ENCODE peak calls at places on chromosomes 2 and 18, in nine cellular contexts. Z is CD8-positive, alpha-beta T cell; S is dorsolateral prefrontal cortex; U is tibial artery; L is glutamatergic neuron; K is OCI-LY7; B is cardiac fibroblast; C is astrocyte of the spinal cord; N is AG10803. W is an unnamed sample.

GRCh38 chr2:3349211-3349693 is 28.4 kb downstream of the EIPR1 start:
- DNase-seq in S (peak), K (no peak), C (peak), U (no peak), L (peak), B (peak), Z (no peak), N (peak), W (no peak)

GRCh38 chr2:71510196-71510807 is 56.9 kb downstream of the DYSF start:
- DNase-seq in N (peak), S (peak), U (peak), K (peak), B (peak), Z (peak), L (peak), C (peak), W (peak)

GRCh38 chr18:46069524-46069923 is 2.5 kb downstream of the PSTPIP2 start:
- DNase-seq in N (no peak), K (no peak), Z (no peak), L (no peak), B (no peak), C (no peak), U (no peak), S (no peak), W (no peak)

GRCh38 chr18:28163201-28163778 is 13.6 kb downstream of the CDH2 start:
- DNase-seq in Z (no peak), K (no peak), S (no peak), C (peak), B (peak), U (no peak), L (no peak), N (peak), W (no peak)

GRCh38 chr2:170929686-170930050 is 615 bp downstream of the GORASP2 start:
- DNase-seq in C (peak), N (peak), U (peak), S (no peak), L (peak), B (peak), Z (peak), K (peak), W (no peak)

GRCh38 chr2:160269803-160270570 is 69.9 kb upstream of the ITGB6 start:
- DNase-seq in L (peak), B (peak), N (peak), C (peak), K (no peak), Z (peak), U (peak), S (peak), W (peak)

GRCh38 chr2:5690718-5691658 is 1.2 kb upstream of the SOX11 start:
- DNase-seq in S (no peak), Z (no peak), L (peak), B (peak), C (peak), K (no peak), U (no peak), N (no peak), W (no peak)

GRCh38 chr2:127637725-127638252 is 8.2 kb upstream of the GPR17 start:
- DNase-seq in Z (no peak), S (no peak), N (peak), B (peak), C (peak), L (peak), K (no peak), U (no peak), W (no peak)

GRCh38 chr18:44793685-44794084 is 113.0 kb downstream of the SETBP1 start:
- DNase-seq in S (no peak), Z (no peak), L (no peak), B (no peak), C (no peak), N (no peak), K (no peak), U (no peak), W (no peak)

GRCh38 chr2:214322662-214323061 is 88.2 kb upstream of the VWC2L start:
- DNase-seq in U (no peak), B (no peak), C (no peak), S (no peak), Z (no peak), N (no peak), L (no peak), K (no peak), W (no peak)

GRCh38 chr2:10410001-10410671 is 38.0 kb downstream of the ODC1 start:
- DNase-seq in U (no peak), K (peak), Z (no peak), S (no peak), C (peak), B (no peak), N (no peak), L (no peak), W (no peak)

GRCh38 chr2:172427256-172427989 is at the start of gene ITGA6:
- DNase-seq in C (peak), B (peak), L (peak), U (peak), K (no peak), S (peak), Z (peak), N (peak), W (peak)
- TF ChIP-seq CTCF in C (peak), B (no peak), L (no peak), U (no peak), K (no peak), S (peak), Z (no peak), N (no peak), W (no peak)

GRCh38 chr2:145992572-145992971 is 1472.7 kb upstream of the ZEB2 start:
- DNase-seq in K (no peak), U (no peak), S (no peak), C (no peak), L (no peak), B (no peak), N (no peak), Z (no peak), W (no peak)
- TF ChIP-seq CTCF in K (no peak), U (no peak), S (no peak), C (no peak), L (no peak), B (no peak), N (no peak), Z (no peak), W (no peak)

GRCh38 chr18:36386150-36386920 is 88.8 kb downstream of the FHOD3 start:
- DNase-seq in K (no peak), B (no peak), U (no peak), C (no peak), S (no peak), Z (no peak), N (no peak), L (no peak), W (no peak)
- TF ChIP-seq CTCF in K (no peak), B (no peak), U (no peak), C (no peak), S (no peak), Z (no peak), N (no peak), L (no peak), W (no peak)

GRCh38 chr2:218516614-218517013 is 51.5 kb downstream of the USP37 start:
- DNase-seq in B (peak), L (no peak), U (no peak), C (no peak), K (peak), Z (peak), S (no peak), N (no peak), W (no peak)
- TF ChIP-seq CTCF in B (peak), L (peak), U (no peak), C (peak), K (peak), Z (peak), S (no peak), N (peak), W (peak)